ENCODE peak calls at places on chromosomes 5 and 9, in ten cellular contexts. One of them, this sample, is unnamed.

GRCh38 chr5:4994994-4995393 is 145.1 kb upstream of the ADAMTS16 start:
- DNase-seq in mesenchymal stem cell: no peak
- DNase-seq in fibroblast of gingiva: no peak
- DNase-seq in HAP-1: no peak
- DNase-seq in stimulated activated CD4-positive, alpha-beta T cell treated with anti-CD3 and anti-CD28 coated beads, Interleukin-4, amount 100 ng/mL, for 24 hours: no peak
- DNase-seq in effector CD4-positive, alpha-beta T cell: no peak
- DNase-seq in iPS-NIHi11: no peak
- DNase-seq in WTC11: no peak
- DNase-seq in T-helper 17 cell: no peak
- DNase-seq in GM04504: peak
- DNase-seq in this sample: no peak

GRCh38 chr5:127567026-127567768 is 49.8 kb downstream of the PRRC1 start:
- DNase-seq in mesenchymal stem cell: no peak
- DNase-seq in fibroblast of gingiva: no peak
- DNase-seq in HAP-1: no peak
- DNase-seq in stimulated activated CD4-positive, alpha-beta T cell treated with anti-CD3 and anti-CD28 coated beads, Interleukin-4, amount 100 ng/mL, for 24 hours: no peak
- DNase-seq in effector CD4-positive, alpha-beta T cell: no peak
- DNase-seq in iPS-NIHi11: no peak
- DNase-seq in WTC11: no peak
- DNase-seq in T-helper 17 cell: no peak
- DNase-seq in GM04504: no peak
- DNase-seq in this sample: no peak

GRCh38 chr9:129929467-129930125 is 94.3 kb downstream of the USP20 start:
- DNase-seq in mesenchymal stem cell: no peak
- DNase-seq in fibroblast of gingiva: no peak
- DNase-seq in HAP-1: no peak
- DNase-seq in stimulated activated CD4-positive, alpha-beta T cell treated with anti-CD3 and anti-CD28 coated beads, Interleukin-4, amount 100 ng/mL, for 24 hours: no peak
- DNase-seq in effector CD4-positive, alpha-beta T cell: no peak
- DNase-seq in iPS-NIHi11: no peak
- DNase-seq in WTC11: no peak
- DNase-seq in T-helper 17 cell: no peak
- DNase-seq in GM04504: no peak
- DNase-seq in this sample: no peak

GRCh38 chr9:97970106-97970505 is 13.0 kb upstream of the ANP32B start:
- DNase-seq in mesenchymal stem cell: no peak
- DNase-seq in fibroblast of gingiva: no peak
- DNase-seq in HAP-1: no peak
- DNase-seq in stimulated activated CD4-positive, alpha-beta T cell treated with anti-CD3 and anti-CD28 coated beads, Interleukin-4, amount 100 ng/mL, for 24 hours: no peak
- DNase-seq in effector CD4-positive, alpha-beta T cell: no peak
- DNase-seq in iPS-NIHi11: no peak
- DNase-seq in WTC11: no peak
- DNase-seq in T-helper 17 cell: no peak
- DNase-seq in GM04504: no peak
- DNase-seq in this sample: no peak

GRCh38 chr9:84271004-84271886 is 69.3 kb downstream of the SLC28A3 start:
- DNase-seq in mesenchymal stem cell: peak
- DNase-seq in fibroblast of gingiva: peak
- DNase-seq in HAP-1: peak
- DNase-seq in stimulated activated CD4-positive, alpha-beta T cell treated with anti-CD3 and anti-CD28 coated beads, Interleukin-4, amount 100 ng/mL, for 24 hours: peak
- DNase-seq in effector CD4-positive, alpha-beta T cell: no peak
- DNase-seq in iPS-NIHi11: peak
- DNase-seq in WTC11: peak
- DNase-seq in T-helper 17 cell: no peak
- DNase-seq in GM04504: peak
- DNase-seq in this sample: peak

GRCh38 chr9:132662152-132662945 is 7.4 kb downstream of the DDX31 start:
- DNase-seq in mesenchymal stem cell: no peak
- DNase-seq in fibroblast of gingiva: no peak
- DNase-seq in HAP-1: no peak
- DNase-seq in stimulated activated CD4-positive, alpha-beta T cell treated with anti-CD3 and anti-CD28 coated beads, Interleukin-4, amount 100 ng/mL, for 24 hours: no peak
- DNase-seq in effector CD4-positive, alpha-beta T cell: no peak
- DNase-seq in iPS-NIHi11: no peak
- DNase-seq in WTC11: no peak
- DNase-seq in T-helper 17 cell: no peak
- DNase-seq in GM04504: no peak
- DNase-seq in this sample: no peak

GRCh38 chr5:134545070-134545868 is 19.8 kb downstream of the JADE2 start:
- DNase-seq in mesenchymal stem cell: peak
- DNase-seq in fibroblast of gingiva: no peak
- DNase-seq in HAP-1: no peak
- DNase-seq in stimulated activated CD4-positive, alpha-beta T cell treated with anti-CD3 and anti-CD28 coated beads, Interleukin-4, amount 100 ng/mL, for 24 hours: no peak
- DNase-seq in effector CD4-positive, alpha-beta T cell: no peak
- DNase-seq in iPS-NIHi11: no peak
- DNase-seq in WTC11: no peak
- DNase-seq in T-helper 17 cell: no peak
- DNase-seq in GM04504: no peak
- DNase-seq in this sample: no peak

GRCh38 chr5:109866051-109866450 is 176.3 kb downstream of the MAN2A1 start:
- DNase-seq in mesenchymal stem cell: peak
- DNase-seq in fibroblast of gingiva: no peak
- DNase-seq in HAP-1: no peak
- DNase-seq in stimulated activated CD4-positive, alpha-beta T cell treated with anti-CD3 and anti-CD28 coated beads, Interleukin-4, amount 100 ng/mL, for 24 hours: no peak
- DNase-seq in effector CD4-positive, alpha-beta T cell: no peak
- DNase-seq in iPS-NIHi11: no peak
- DNase-seq in WTC11: no peak
- DNase-seq in T-helper 17 cell: no peak
- DNase-seq in GM04504: no peak
- DNase-seq in this sample: no peak

GRCh38 chr9:101848485-101848919 is 110.1 kb upstream of the GRIN3A start:
- DNase-seq in mesenchymal stem cell: no peak
- DNase-seq in fibroblast of gingiva: peak
- DNase-seq in HAP-1: peak
- DNase-seq in stimulated activated CD4-positive, alpha-beta T cell treated with anti-CD3 and anti-CD28 coated beads, Interleukin-4, amount 100 ng/mL, for 24 hours: no peak
- DNase-seq in effector CD4-positive, alpha-beta T cell: no peak
- DNase-seq in iPS-NIHi11: no peak
- DNase-seq in WTC11: no peak
- DNase-seq in T-helper 17 cell: no peak
- DNase-seq in GM04504: no peak
- DNase-seq in this sample: no peak

GRCh38 chr5:32419791-32420190 is 24.7 kb downstream of the ZFR start:
- DNase-seq in mesenchymal stem cell: no peak
- DNase-seq in fibroblast of gingiva: no peak
- DNase-seq in HAP-1: no peak
- DNase-seq in stimulated activated CD4-positive, alpha-beta T cell treated with anti-CD3 and anti-CD28 coated beads, Interleukin-4, amount 100 ng/mL, for 24 hours: no peak
- DNase-seq in effector CD4-positive, alpha-beta T cell: no peak
- DNase-seq in iPS-NIHi11: no peak
- DNase-seq in WTC11: no peak
- DNase-seq in T-helper 17 cell: no peak
- DNase-seq in GM04504: no peak
- DNase-seq in this sample: no peak